ENCODE peak calls at places on chromosome 1, in five cellular contexts. A is GM12878; Z is breast epithelium; N is tibial artery; Q is CD8-positive, alpha-beta T cell. H is an unnamed sample.

GRCh38 chr1:67052741-67053534 is 1.0 kb downstream of the SLC35D1 start:
- DNase-seq in A (no peak), Z (peak; percentile 67), N (peak; percentile 48), Q (peak; percentile 4), H (peak; percentile 60)

GRCh38 chr1:60697204-60697994 is 385.0 kb upstream of the NFIA start:
- DNase-seq in A (no peak), Z (no peak), N (no peak), Q (no peak), H (no peak)

GRCh38 chr1:24321712-24322635 is 2.8 kb downstream of the GRHL3 start:
- DNase-seq in A (no peak), Z (peak; percentile 81), N (peak; percentile 42), Q (peak; percentile 64), H (peak; percentile 56)

GRCh38 chr1:76046149-76046548 is 28.4 kb upstream of the ST6GALNAC3 start:
- DNase-seq in A (no peak), Z (no peak), N (no peak), Q (no peak), H (no peak)

GRCh38 chr1:241612533-241613505 is 27.4 kb downstream of the CHML start:
- DNase-seq in A (no peak), Z (no peak), N (no peak), Q (no peak), H (no peak)

GRCh38 chr1:236471096-236471495 is 52.7 kb upstream of the LGALS8 start:
- DNase-seq in A (no peak), Z (no peak), N (no peak), Q (no peak), H (no peak)

GRCh38 chr1:43293896-43294760 is 6.7 kb upstream of the TIE1 start:
- DNase-seq in A (no peak), Z (peak; percentile 45), N (no peak), Q (no peak), H (no peak)

GRCh38 chr1:76177644-76178043 is 103.1 kb downstream of the ST6GALNAC3 start:
- DNase-seq in A (no peak), Z (no peak), N (no peak), Q (no peak), H (no peak)

GRCh38 chr1:31798433-31799195 is 17.2 kb downstream of the SPOCD1 start:
- DNase-seq in A (no peak), Z (no peak), N (peak; percentile 25), Q (no peak), H (no peak)

GRCh38 chr1:205368478-205368877 is 11.8 kb upstream of the KLHDC8A start:
- DNase-seq in A (no peak), Z (no peak), N (no peak), Q (no peak), H (no peak)

GRCh38 chr1:228205526-228206436 is 2.1 kb upstream of the OBSCN start:
- DNase-seq in A (no peak), Z (no peak), N (no peak), Q (no peak), H (no peak)

GRCh38 chr1:48356901-48357300 is 115.1 kb downstream of the SPATA6 start:
- DNase-seq in A (no peak), Z (no peak), N (no peak), Q (no peak), H (no peak)

GRCh38 chr1:16236091-16236494 is 890 bp downstream of the CPLANE2 start:
- DNase-seq in A (peak; percentile 38), Z (no peak), N (no peak), Q (peak; percentile 48), H (peak; percentile 51)

GRCh38 chr1:234620272-234620711 is 10.3 kb upstream of the IRF2BP2 start:
- DNase-seq in A (no peak), Z (no peak), N (no peak), Q (no peak), H (no peak)

GRCh38 chr1:4527819-4528218 is 126.6 kb upstream of the AJAP1 start:
- DNase-seq in A (no peak), Z (no peak), N (no peak), Q (no peak), H (no peak)

GRCh38 chr1:153827168-153827964 is 52.2 kb downstream of the SLC27A3 start:
- DNase-seq in A (no peak), Z (no peak), N (no peak), Q (no peak), H (no peak)

GRCh38 chr1:44848456-44849181 is 5.6 kb upstream of the PTCH2 start:
- DNase-seq in A (no peak), Z (peak; percentile 40), N (no peak), Q (no peak), H (peak; percentile 92)

GRCh38 chr1:43549921-43550597 is 19.4 kb downstream of the PTPRF start:
- DNase-seq in A (no peak), Z (peak; percentile 96), N (no peak), Q (no peak), H (peak; percentile 74)

GRCh38 chr1:41368384-41368783 is 7.2 kb downstream of the FOXO6 start:
- DNase-seq in A (no peak), Z (no peak), N (no peak), Q (no peak), H (no peak)

GRCh38 chr1:84077476-84078107 is 66.5 kb upstream of the PRKACB start:
- DNase-seq in A (no peak), Z (peak; percentile 36), N (peak; percentile 60), Q (peak; percentile 74), H (peak; percentile 88)

DNA sequence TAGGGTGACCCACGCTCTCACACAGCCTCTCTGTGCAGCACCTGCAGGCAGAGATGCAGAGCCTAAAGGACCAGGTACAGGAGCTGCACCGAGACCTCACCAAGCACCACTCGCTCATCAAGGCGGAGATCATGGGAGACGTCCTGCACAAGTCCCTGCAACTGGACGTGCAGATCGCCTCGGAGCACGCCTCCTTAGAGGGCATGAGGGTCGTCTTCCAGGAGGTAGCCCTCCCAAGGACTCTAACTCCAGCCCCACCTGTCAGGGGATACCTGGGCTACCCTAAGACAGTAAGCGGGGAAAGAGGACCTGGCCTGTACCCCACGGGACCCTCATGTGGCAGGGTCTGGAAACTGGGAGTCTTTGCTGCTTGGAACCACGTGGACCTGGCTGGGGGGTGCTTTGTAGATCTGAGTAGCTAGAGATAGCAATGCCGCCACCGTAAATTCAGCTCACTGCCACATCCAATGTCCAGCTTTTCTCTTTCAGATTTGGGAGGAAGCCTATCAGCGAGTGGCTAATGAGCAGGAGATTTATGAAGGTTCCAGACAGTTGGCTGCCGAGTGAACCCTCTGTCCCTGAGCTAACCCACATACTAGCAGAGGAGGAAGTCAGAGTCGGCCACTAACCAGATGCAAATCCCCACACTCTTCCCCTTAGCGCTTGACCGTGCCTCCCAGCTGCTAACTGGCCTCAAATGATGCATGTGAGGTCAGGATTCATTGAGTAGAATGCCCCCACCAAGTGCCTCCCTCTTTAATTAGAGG is 6.5 kb downstream of the RNF207 start:
- DNase-seq in A (no peak), Z (no peak), N (no peak), Q (no peak), H (no peak)
- H3K4me1 ChIP-seq in A (peaks cover 24% of the 10 kb centered on the region), Z (no peaks in the 10 kb centered on the region), N (peaks cover 19% of the 10 kb centered on the region), Q (no peaks in the 10 kb centered on the region), H (no peaks in the 10 kb centered on the region)

GRCh38 chr1:95186149-95186548 is 47.9 kb upstream of the RWDD3 start:
- DNase-seq in A (no peak), Z (no peak), N (no peak), Q (no peak), H (no peak)
- H3K4me1 ChIP-seq in A (no peaks in the 10 kb centered on the region), Z (no peaks in the 10 kb centered on the region), N (no peaks in the 10 kb centered on the region), Q (no peaks in the 10 kb centered on the region), H (no peaks in the 10 kb centered on the region)

DNA sequence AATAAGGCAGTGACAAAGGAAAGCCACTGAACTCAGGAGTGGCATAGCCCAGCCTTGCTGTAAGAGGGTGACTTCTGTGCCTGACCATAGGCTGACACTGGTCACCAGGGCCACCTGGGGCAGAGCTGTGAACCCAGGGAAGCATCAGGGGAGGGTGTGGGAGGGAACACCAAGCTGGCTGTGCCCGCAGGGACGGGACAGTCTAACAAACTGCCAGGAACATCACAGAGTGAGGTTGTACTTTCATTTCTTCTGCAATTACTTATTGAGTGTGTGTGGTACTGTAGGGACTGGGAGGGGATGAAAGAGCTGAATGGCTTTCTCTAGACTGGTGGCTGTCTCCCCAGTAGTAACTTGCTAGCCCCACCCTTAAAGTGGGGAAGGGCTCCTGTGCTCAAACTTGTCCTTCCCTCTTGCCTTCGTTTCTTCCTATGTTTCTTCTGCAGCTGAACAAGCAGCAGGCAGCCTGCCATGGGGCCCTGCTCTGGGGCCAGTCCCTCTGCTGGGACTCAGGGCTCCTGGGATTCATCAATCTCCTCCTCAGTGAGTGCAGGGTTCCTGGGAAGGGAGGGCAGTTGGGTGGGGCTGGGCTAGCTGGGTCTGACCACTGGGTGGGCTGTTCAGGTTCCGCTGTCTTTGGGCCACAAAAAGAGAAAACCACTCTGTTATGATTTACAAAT is 39.6 kb upstream of the ETV3 start:
- DNase-seq in A (no peak), Z (no peak), N (no peak), Q (no peak), H (no peak)
- H3K4me1 ChIP-seq in A (peaks cover 71% of the 10 kb centered on the region), Z (no peaks in the 10 kb centered on the region), N (no peaks in the 10 kb centered on the region), Q (no peaks in the 10 kb centered on the region), H (no peaks in the 10 kb centered on the region)

GRCh38 chr1:2501041-2501819 is 25.1 kb downstream of the PLCH2 start:
- DNase-seq in A (no peak), Z (no peak), N (no peak), Q (no peak), H (no peak)

GRCh38 chr1:2502210-2502609 is 24.2 kb downstream of the PANK4 start:
- DNase-seq in A (no peak), Z (no peak), N (no peak), Q (no peak), H (no peak)

GRCh38 chr1:2499986-2500596 is 24.0 kb downstream of the PLCH2 start:
- DNase-seq in A (no peak), Z (no peak), N (no peak), Q (no peak), H (no peak)

GRCh38 chr1:2502661-2503553 is 23.5 kb downstream of the PANK4 start:
- DNase-seq in A (no peak), Z (no peak), N (no peak), Q (no peak), H (no peak)

DNA sequence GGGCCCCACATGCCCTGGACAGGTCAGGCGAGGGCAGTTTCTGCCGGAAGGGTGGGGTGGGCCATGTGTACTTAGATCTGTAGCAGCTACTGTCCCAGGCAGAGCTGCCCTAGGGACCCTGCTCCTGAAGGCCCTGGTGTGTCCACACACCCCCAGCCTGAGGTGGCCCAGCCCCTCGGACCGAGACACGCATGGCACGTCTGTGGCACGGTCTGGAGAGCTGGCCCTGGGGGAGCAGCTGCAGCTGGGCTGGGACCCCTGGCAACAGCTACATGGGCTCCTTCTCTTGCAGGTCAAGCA is 24.6 kb downstream of the PANK4 start:
- DNase-seq in A (no peak), Z (no peak), N (no peak), Q (no peak), H (no peak)
- H3K4me1 ChIP-seq in A (no peaks in the 10 kb centered on the region), Z (no peaks in the 10 kb centered on the region), N (peaks cover 4% of the 10 kb centered on the region), Q (peaks cover 19% of the 10 kb centered on the region), H (no peaks in the 10 kb centered on the region)

H was measured in testis.